ENCODE peak calls at places on chromosomes 12 and 14, in four cellular contexts. T, I, J and H are unnamed samples.

GRCh38 chr12:64671682-64672081 is 61.4 kb downstream of the RASSF3 start:
- DNase-seq in I (no peak), T (no peak), J (no peak), H (no peak)

GRCh38 chr14:55088356-55088755 is 36.9 kb downstream of the MAPK1IP1L start:
- DNase-seq in I (no peak), T (no peak), J (no peak), H (no peak)

GRCh38 chr12:32558941-32559340 is 120.2 kb upstream of the DNM1L start:
- DNase-seq in I (no peak), T (no peak), J (no peak), H (no peak)

GRCh38 chr14:74014299-74014698 is 4.8 kb downstream of the ENTPD5 start:
- DNase-seq in T (peak), J (no peak), I (no peak), H (no peak)

GRCh38 chr12:55675671-55676070 is 32.0 kb downstream of the ITGA7 start:
- DNase-seq in J (no peak), I (no peak), T (no peak), H (no peak)

GRCh38 chr12:92030618-92031017 is 115.0 kb downstream of the BTG1 start:
- DNase-seq in J (no peak), I (no peak), T (no peak), H (no peak)

GRCh38 chr12:14774944-14775651 is 28.2 kb downstream of the WBP11 start:
- DNase-seq in T (no peak), J (no peak), I (no peak), H (no peak)

GRCh38 chr12:76765598-76765997 is 1.7 kb downstream of the ZDHHC17 start:
- DNase-seq in T (no peak), I (no peak), J (no peak), H (no peak)

GRCh38 chr14:31320922-31321779 is 99.2 kb downstream of the HEATR5A start:
- DNase-seq in J (no peak), I (no peak), T (no peak), H (no peak)

GRCh38 chr12:96211989-96212388 is 17.8 kb downstream of the ELK3 start:
- DNase-seq in J (no peak), I (no peak), T (no peak), H (no peak)

GRCh38 chr12:52551466-52551865 is 1.5 kb downstream of the KRT71 start:
- DNase-seq in J (no peak), I (no peak), T (no peak), H (no peak)

GRCh38 chr12:79435742-79436141 is 255.0 kb downstream of the PAWR start:
- DNase-seq in I (no peak), T (no peak), J (no peak), H (no peak)

GRCh38 chr14:61174395-61175386 is 106.4 kb downstream of the TMEM30B start:
- DNase-seq in J (no peak), I (no peak), T (no peak), H (no peak)

GRCh38 chr12:32454866-32455265 is 55.5 kb downstream of the FGD4 start:
- DNase-seq in I (no peak), J (no peak), T (no peak), H (no peak)

GRCh38 chr12:67633024-67633423 is 15.5 kb upstream of the DYRK2 start:
- DNase-seq in J (no peak), T (no peak), I (no peak), H (no peak)

GRCh38 chr12:532908-533565 is 73.3 kb downstream of the B4GALNT3 start:
- DNase-seq in T (no peak), J (no peak), I (no peak), H (no peak)

GRCh38 chr12:44716681-44717080 is 159.4 kb downstream of the NELL2 start:
- DNase-seq in J (no peak), T (no peak), I (no peak), H (no peak)

GRCh38 chr14:20460458-20461229 is 590 bp downstream of the PIP4P1 start:
- DNase-seq in J (no peak), I (peak), T (no peak), H (no peak)

DNA sequence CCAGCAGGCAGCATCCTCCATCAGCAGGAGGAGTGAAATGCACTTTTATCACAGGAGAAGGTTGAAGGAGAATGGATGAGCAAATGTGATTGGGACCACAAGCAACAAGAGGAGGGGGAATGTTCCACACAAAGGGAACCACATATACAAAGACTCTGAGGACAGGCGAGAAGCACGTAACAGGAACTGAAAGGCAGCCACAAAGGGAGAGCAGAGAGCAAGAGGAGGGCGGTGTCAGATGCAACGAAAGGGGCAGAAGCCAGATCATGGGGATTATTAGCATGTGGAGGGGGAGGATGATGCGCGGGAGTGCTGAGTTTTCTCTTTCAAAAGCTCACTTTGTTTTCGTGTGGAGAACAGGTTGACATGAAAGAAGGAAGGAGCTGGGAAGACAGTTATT is 241.1 kb downstream of the SPTSSA start:
- DNase-seq in T (no peak), J (no peak), I (no peak), H (no peak)
- TF ChIP-seq TCF7L2 in T (no peak), J (no peak), I (no peak), H (no peak)

GRCh38 chr12:7588703-7589329 is 76.9 kb downstream of the APOBEC1 start:
- DNase-seq in I (peak), J (peak), T (peak), H (no peak)
- TF ChIP-seq CTCF in I (peak), J (peak), T (peak), H (peak)

GRCh38 chr14:26204954-26205479 is 392.8 kb downstream of the NOVA1 start:
- DNase-seq in J (no peak), T (no peak), I (no peak), H (no peak)
- TF ChIP-seq TCF7L2 in J (no peak), T (no peak), I (no peak), H (no peak)

DNA sequence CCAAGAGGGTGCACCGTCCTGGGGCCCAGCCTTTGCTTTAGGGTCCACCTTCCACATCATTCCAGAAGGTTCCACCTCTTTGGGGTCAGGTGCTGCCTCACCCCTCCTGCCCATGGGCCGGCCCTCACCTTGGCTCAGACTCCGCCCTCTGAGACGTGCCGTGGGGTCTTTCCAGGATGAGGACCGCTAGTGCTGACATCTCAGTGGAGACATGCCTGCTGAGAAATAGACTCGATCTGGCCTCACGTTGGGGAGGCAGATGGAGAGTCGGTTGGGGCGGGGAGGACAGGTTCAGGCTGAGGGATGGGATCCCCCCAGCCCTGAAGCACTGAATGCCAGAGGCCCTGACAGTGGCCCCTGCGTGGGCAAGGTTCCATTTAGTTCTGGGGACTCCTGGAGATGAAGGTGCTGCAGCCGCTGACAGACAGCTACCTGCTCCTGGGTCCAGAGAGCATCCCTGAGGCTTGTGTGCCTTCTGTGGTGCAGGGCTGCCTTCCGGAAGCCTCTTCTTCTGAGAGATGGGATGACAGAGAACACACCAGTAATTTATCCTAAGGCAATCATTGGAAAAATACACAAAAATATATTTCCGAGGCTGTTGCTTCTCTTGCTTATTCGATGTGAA is 185.3 kb downstream of the KIF26A start:
- DNase-seq in I (no peak), J (no peak), T (no peak), H (no peak)
- TF ChIP-seq CTCF in I (no peak), J (no peak), T (no peak), H (no peak)

DNA sequence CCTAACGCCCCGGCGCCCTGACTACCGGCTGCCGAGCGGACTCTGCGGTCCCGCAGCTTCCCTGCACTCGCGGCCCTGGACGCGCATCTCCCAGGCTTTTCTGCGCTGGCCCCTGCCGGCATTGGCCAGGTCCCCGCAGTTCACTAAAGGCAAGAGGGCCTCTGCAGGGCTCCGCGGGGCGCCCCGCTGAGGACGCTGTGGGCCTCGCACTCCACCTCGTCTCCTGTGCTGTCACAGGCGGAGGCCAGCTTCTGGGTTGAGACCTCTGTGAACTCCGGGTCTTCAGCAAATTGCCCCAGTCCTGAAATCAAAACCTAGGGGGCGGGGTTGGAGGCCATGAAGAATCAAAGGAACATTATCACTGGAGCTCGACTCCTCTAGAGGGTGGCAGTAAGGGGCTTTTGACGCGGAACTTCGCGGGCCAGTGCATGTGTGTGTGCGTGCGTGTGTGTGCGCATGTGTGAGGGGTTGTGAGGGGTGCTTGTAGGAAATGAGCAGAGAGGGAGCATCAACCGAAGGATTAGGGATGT is 68.5 kb upstream of the CAPRIN2 start:
- DNase-seq in I (no peak), T (no peak), J (no peak), H (no peak)
- TF ChIP-seq TCF7L2 in I (no peak), T (no peak), J (no peak), H (no peak)

GRCh38 chr14:64566651-64567122 is 16.9 kb downstream of the PPP1R36 start:
- DNase-seq in I (no peak), J (no peak), T (no peak), H (no peak)
- TF ChIP-seq CTCF in I (no peak), J (no peak), T (no peak), H (no peak)